ENCODE peak calls at places on chromosomes 4 and X, in four cellular contexts. G, R, B and F are unnamed samples.

GRCh38 chrX:18449271-18449670 is 23.9 kb downstream of the CDKL5 start:
- DNase-seq in G (no peak), R (no peak), B (peak), F (no peak)

GRCh38 chrX:40018021-40018420 is 79.7 kb downstream of the BCOR start:
- DNase-seq in G (no peak), R (no peak), B (no peak), F (no peak)

GRCh38 chr4:176005766-176006165 is 59.9 kb upstream of the WDR17 start:
- DNase-seq in G (no peak), R (no peak), B (no peak), F (no peak)

GRCh38 chrX:141278306-141278705 is 36.0 kb upstream of the SPANXC start:
- DNase-seq in G (peak), R (peak), B (peak), F (no peak)

GRCh38 chrX:151754641-151755215 is 20.2 kb downstream of the CNGA2 start:
- DNase-seq in G (no peak), R (no peak), B (no peak), F (no peak)

GRCh38 chrX:41273638-41274037 is 60.3 kb upstream of the DDX3X start:
- DNase-seq in G (no peak), R (peak), B (peak), F (no peak)

GRCh38 chr4:101162990-101163380 is 184.3 kb downstream of the PPP3CA start:
- DNase-seq in G (no peak), R (no peak), B (no peak), F (no peak)

GRCh38 chr4:123284166-123284565 is 112.4 kb upstream of the SPRY1 start:
- DNase-seq in G (no peak), R (peak), B (peak), F (no peak)

GRCh38 chr4:9924750-9925149 is 96.5 kb downstream of the SLC2A9 start:
- DNase-seq in G (no peak), R (peak), B (no peak), F (no peak)

GRCh38 chr4:3253808-3254207 is 4.8 kb downstream of the MSANTD1 start:
- DNase-seq in G (no peak), R (no peak), B (no peak), F (no peak)

GRCh38 chr4:145218251-145218650 is 37.9 kb upstream of the OTUD4 start:
- DNase-seq in G (no peak), R (no peak), B (peak), F (no peak)

GRCh38 chr4:60485279-60485678 is 714.8 kb upstream of the ADGRL3 start:
- DNase-seq in G (no peak), R (no peak), B (no peak), F (no peak)

GRCh38 chr4:184529283-184529682 is 54.9 kb upstream of the IRF2 start:
- DNase-seq in G (no peak), R (no peak), B (peak), F (no peak)

GRCh38 chr4:22019676-22020075 is 71.1 kb upstream of the KCNIP4 start:
- DNase-seq in G (peak), R (peak), B (peak), F (no peak)

GRCh38 chrX:13545731-13546130 is 23.7 kb upstream of the EGFL6 start:
- DNase-seq in G (no peak), R (no peak), B (no peak), F (no peak)

GRCh38 chr4:185592845-185593488 is 57.7 kb upstream of the PDLIM3 start:
- DNase-seq in G (no peak), R (no peak), B (peak), F (no peak)

GRCh38 chr4:137156054-137156453 is 376.2 kb downstream of the PCDH18 start:
- DNase-seq in G (peak), R (peak), B (peak), F (no peak)

GRCh38 chr4:72424006-72424405 is 145.0 kb downstream of the ADAMTS3 start:
- DNase-seq in G (no peak), R (no peak), B (no peak), F (no peak)

GRCh38 chr4:42302348-42302747 is 94.9 kb upstream of the SHISA3 start:
- DNase-seq in G (no peak), R (no peak), B (peak), F (no peak)

GRCh38 chr4:111449657-111450056 is 695.6 kb upstream of the FAM241A start:
- DNase-seq in G (no peak), R (no peak), B (no peak), F (no peak)

GRCh38 chr4:107094976-107095375 is 58.9 kb upstream of the DKK2 start:
- DNase-seq in G (no peak), R (no peak), B (peak), F (no peak)

GRCh38 chr4:176149680-176150079 is 45.7 kb downstream of the SPATA4 start:
- DNase-seq in G (no peak), R (no peak), B (peak), F (no peak)

GRCh38 chr4:96102541-96103018 is 262.7 kb downstream of the PDHA2 start:
- DNase-seq in G (no peak), R (no peak), B (peak), F (peak)

GRCh38 chr4:3676196-3676595 is 90.0 kb upstream of the ADRA2C start:
- DNase-seq in G (no peak), R (no peak), B (no peak), F (no peak)

GRCh38 chrX:46444011-46444410 is 101.2 kb downstream of the ZNF674 start:
- DNase-seq in G (peak), R (peak), B (peak), F (peak)

GRCh38 chr4:28973591-28974350 is 1746.4 kb upstream of the PCDH7 start:
- DNase-seq in G (peak), R (no peak), B (peak), F (no peak)

GRCh38 chr4:10589308-10589707 is 95.3 kb downstream of the CLNK start:
- DNase-seq in G (no peak), R (no peak), B (no peak), F (peak)

GRCh38 chr4:20284990-20285389 is 33.3 kb downstream of the SLIT2 start:
- DNase-seq in G (no peak), R (peak), B (peak), F (no peak)

GRCh38 chr4:36348403-36348938 is 67.1 kb downstream of the DTHD1 start:
- DNase-seq in G (no peak), R (no peak), B (no peak), F (no peak)

GRCh38 chrX:150547511-150548115 is 20.8 kb upstream of the MTM1 start:
- DNase-seq in G (no peak), R (peak), B (peak), F (no peak)

GRCh38 chr4:118775405-118775804 is 60.5 kb downstream of the SEC24D start:
- DNase-seq in G (no peak), R (no peak), B (no peak), F (no peak)

GRCh38 chr4:76035799-76036389 is at the start of gene CXCL11:
- DNase-seq in G (no peak), R (no peak), B (no peak), F (no peak)

GRCh38 chrX:11558972-11559371 is 106.7 kb downstream of the ARHGAP6 start:
- DNase-seq in G (no peak), R (peak), B (no peak), F (no peak)

GRCh38 chr4:3639613-3640586 is 107.7 kb upstream of the LRPAP1 start:
- DNase-seq in G (no peak), R (no peak), B (no peak), F (no peak)

GRCh38 chrX:135988245-135988644 is 3.0 kb downstream of the SLC9A6 start:
- DNase-seq in G (no peak), R (no peak), B (no peak), F (no peak)